ENCODE peak calls at places on chromosomes 7 and 10, in six cellular contexts. J, R, I, F, M and C are unnamed samples.

GRCh38 chr10:125008689-125009579 is 67.0 kb downstream of the ZRANB1 start:
- DNase-seq in J (no peak), R (no peak), I (no peak), F (no peak), M (peak), C (no peak)

GRCh38 chr7:132234751-132235150 is 341.5 kb downstream of the PLXNA4 start:
- DNase-seq in J (no peak), R (peak), I (no peak), F (no peak), M (no peak), C (peak)

GRCh38 chr10:20988357-20988983 is 91.4 kb upstream of the NEBL start:
- DNase-seq in J (no peak), R (no peak), I (no peak), F (no peak), M (no peak), C (no peak)

GRCh38 chr7:90262438-90262837 is 17.5 kb downstream of the CFAP69 start:
- DNase-seq in J (peak), R (peak), I (no peak), F (no peak), M (no peak), C (peak)

GRCh38 chr10:43854042-43854441 is 205.4 kb upstream of the ZNF32 start:
- DNase-seq in J (peak), R (peak), I (no peak), F (no peak), M (peak), C (peak)

GRCh38 chr10:62303922-62304321 is 35.3 kb upstream of the RTKN2 start:
- DNase-seq in J (no peak), R (no peak), I (no peak), F (no peak), M (no peak), C (no peak)

GRCh38 chr7:32588657-32589056 is 93.4 kb downstream of the AVL9 start:
- DNase-seq in J (peak), R (peak), I (no peak), F (no peak), M (peak), C (peak)

GRCh38 chr7:46811529-46811928 is 770.4 kb downstream of the TNS3 start:
- DNase-seq in J (peak), R (peak), I (no peak), F (no peak), M (peak), C (no peak)

GRCh38 chr7:1520574-1521234 is 9.8 kb upstream of the MAFK start:
- DNase-seq in J (peak), R (peak), I (no peak), F (no peak), M (no peak), C (peak)

GRCh38 chr10:132539431-132539839 is 1.8 kb downstream of the INPP5A start:
- DNase-seq in J (no peak), R (no peak), I (no peak), F (no peak), M (no peak), C (no peak)

GRCh38 chr10:84008878-84009277 is 130.4 kb upstream of the GHITM start:
- DNase-seq in J (no peak), R (no peak), I (no peak), F (no peak), M (peak), C (peak)

GRCh38 chr10:15672469-15672868 is 47.3 kb downstream of the ITGA8 start:
- DNase-seq in J (no peak), R (no peak), I (no peak), F (no peak), M (no peak), C (no peak)

GRCh38 chr7:130733866-130734524 is at the start of gene KLF14:
- DNase-seq in J (no peak), R (peak), I (no peak), F (peak), M (peak), C (peak)

GRCh38 chr7:29878081-29878688 is 71.9 kb downstream of the WIPF3 start:
- DNase-seq in J (peak), R (peak), I (no peak), F (no peak), M (no peak), C (peak)

GRCh38 chr7:158407581-158408331 is 179.9 kb downstream of the PTPRN2 start:
- DNase-seq in J (no peak), R (peak), I (no peak), F (peak), M (peak), C (peak)

GRCh38 chr7:8433477-8434289 is at the start of gene NXPH1:
- DNase-seq in J (no peak), R (peak), I (no peak), F (peak), M (peak), C (peak)

GRCh38 chr7:47375121-47375551 is 206.8 kb downstream of the TNS3 start:
- DNase-seq in J (peak), R (peak), I (no peak), F (no peak), M (no peak), C (no peak)

GRCh38 chr7:22196429-22196828 is 160.5 kb downstream of the RAPGEF5 start:
- DNase-seq in J (no peak), R (no peak), I (no peak), F (no peak), M (no peak), C (no peak)

GRCh38 chr10:9635691-9636090 is 1382.0 kb upstream of the CELF2 start:
- DNase-seq in J (peak), R (peak), I (no peak), F (no peak), M (no peak), C (no peak)

GRCh38 chr7:26034386-26034785 is 117.6 kb upstream of the NFE2L3 start:
- DNase-seq in J (no peak), R (no peak), I (no peak), F (no peak), M (no peak), C (no peak)

GRCh38 chr7:32481176-32481575 is 9.0 kb downstream of the LSM5 start:
- DNase-seq in J (no peak), R (no peak), I (no peak), F (no peak), M (no peak), C (no peak)

GRCh38 chr10:14093735-14094484 is 236.8 kb downstream of the FRMD4A start:
- DNase-seq in J (peak), R (peak), I (no peak), F (peak), M (peak), C (peak)

GRCh38 chr7:101754432-101755159 is 62.8 kb upstream of the CUX1 start:
- DNase-seq in J (peak), R (peak), I (no peak), F (no peak), M (no peak), C (no peak)

GRCh38 chr7:39702133-39702532 is 78.8 kb downstream of the RALA start:
- DNase-seq in J (peak), R (no peak), I (no peak), F (no peak), M (no peak), C (no peak)

GRCh38 chr10:12780634-12781601 is 220.6 kb downstream of the CCDC3 start:
- DNase-seq in J (peak), R (no peak), I (no peak), F (no peak), M (no peak), C (peak)

GRCh38 chr10:126516515-126516914 is 128.2 kb upstream of the ADAM12 start:
- DNase-seq in J (no peak), R (no peak), I (no peak), F (no peak), M (no peak), C (peak)

GRCh38 chr7:157058701-157059100 is 48.2 kb upstream of the MNX1 start:
- DNase-seq in J (no peak), R (no peak), I (no peak), F (no peak), M (no peak), C (no peak)

GRCh38 chr7:88200793-88201192 is 19.0 kb downstream of the SRI start:
- DNase-seq in J (no peak), R (no peak), I (no peak), F (no peak), M (peak), C (no peak)

GRCh38 chr10:63166742-63167258 is 33.7 kb downstream of the NRBF2 start:
- DNase-seq in J (peak), R (peak), I (no peak), F (peak), M (peak), C (peak)

GRCh38 chr7:95180-95862 is 97.0 kb upstream of the FAM20C start:
- DNase-seq in J (peak), R (no peak), I (no peak), F (no peak), M (no peak), C (no peak)

GRCh38 chr7:95863-96260 is 96.5 kb upstream of the FAM20C start:
- DNase-seq in J (no peak), R (no peak), I (no peak), F (no peak), M (peak), C (peak)

GRCh38 chr7:94251-94801 is 98.0 kb upstream of the FAM20C start:
- DNase-seq in J (no peak), R (no peak), I (no peak), F (no peak), M (no peak), C (no peak)

GRCh38 chr7:97442-97841 is 94.9 kb upstream of the FAM20C start:
- DNase-seq in J (no peak), R (no peak), I (no peak), F (no peak), M (peak), C (no peak)

GRCh38 chr7:96861-97260 is 95.5 kb upstream of the FAM20C start:
- DNase-seq in J (no peak), R (no peak), I (peak), F (no peak), M (peak), C (no peak)
- H3K4me3 ChIP-seq in J (no peak), R (no peak), I (no peak), F (no peak), M (no peak), C (no peak)

GRCh38 chr7:111756687-111757178 is 194.4 kb upstream of the IMMP2L start:
- DNase-seq in J (peak), R (peak), I (no peak), F (peak), M (peak), C (no peak)
- H2BK120ac ChIP-seq in J (peak), R (no peak), I (no peak), F (no peak), M (no peak), C (no peak)

DNA sequence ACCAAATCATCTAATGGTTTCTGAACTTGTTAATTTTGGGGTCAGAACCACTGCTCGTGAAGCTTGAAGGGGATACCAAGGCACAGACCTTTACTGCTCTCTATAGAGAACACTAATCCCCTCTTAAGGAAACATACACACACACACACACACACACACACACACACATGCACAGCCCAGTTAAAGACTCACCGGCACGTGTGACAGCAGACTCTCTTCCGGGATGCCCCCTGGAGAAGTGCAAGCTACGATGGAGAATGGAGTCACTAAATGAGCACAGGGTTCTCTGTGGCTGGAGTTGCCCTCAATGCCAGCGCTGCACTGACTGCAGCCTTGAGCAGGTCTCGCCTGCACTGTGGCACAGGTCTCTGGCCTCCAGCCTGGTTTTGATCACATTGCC is 300.7 kb downstream of the POM121L12 start:
- DNase-seq in J (no peak), R (no peak), I (no peak), F (no peak), M (no peak), C (no peak)
- H3K4me3 ChIP-seq in J (no peak), R (no peak), I (no peak), F (no peak), M (no peak), C (no peak)

GRCh38 chr7:55382251-55382650 is 17.1 kb downstream of the LANCL2 start:
- DNase-seq in J (no peak), R (no peak), I (no peak), F (no peak), M (no peak), C (no peak)

GRCh38 chr7:55381187-55381586 is 16.1 kb downstream of the LANCL2 start:
- DNase-seq in J (no peak), R (no peak), I (no peak), F (no peak), M (no peak), C (no peak)

GRCh38 chr7:55386541-55386940 is 21.4 kb downstream of the LANCL2 start:
- DNase-seq in J (no peak), R (no peak), I (no peak), F (no peak), M (no peak), C (no peak)

GRCh38 chr7:55377162-55377810 is 12.1 kb downstream of the LANCL2 start:
- DNase-seq in J (no peak), R (no peak), I (no peak), F (no peak), M (no peak), C (no peak)

GRCh38 chr7:55381696-55382095 is 16.6 kb downstream of the LANCL2 start:
- DNase-seq in J (no peak), R (no peak), I (no peak), F (no peak), M (no peak), C (no peak)
- H2BK120ac ChIP-seq in J (no peak), R (no peak), I (no peak), F (no peak), M (no peak), C (no peak)

GRCh38 chr7:98285132-98286092 is 3.9 kb downstream of the BRI3 start:
- DNase-seq in J (no peak), R (no peak), I (no peak), F (no peak), M (no peak), C (peak)

GRCh38 chr7:98282727-98283126 is 1.2 kb downstream of the BRI3 start:
- DNase-seq in J (no peak), R (peak), I (no peak), F (no peak), M (no peak), C (no peak)

GRCh38 chr7:98283127-98283886 is 1.8 kb downstream of the BRI3 start:
- DNase-seq in J (peak), R (peak), I (no peak), F (no peak), M (no peak), C (peak)

GRCh38 chr7:98284335-98285036 is 3.0 kb downstream of the BRI3 start:
- DNase-seq in J (peak), R (peak), I (no peak), F (no peak), M (peak), C (peak)

GRCh38 chr7:98283887-98284222 is 2.4 kb downstream of the BRI3 start:
- DNase-seq in J (no peak), R (no peak), I (no peak), F (no peak), M (no peak), C (no peak)
- H3K4me3 ChIP-seq in J (peak), R (peak), I (no peak), F (no peak), M (no peak), C (peak)